ENCODE peak calls at places on chromosomes 5 and 9, in four cellular contexts. G is heart right ventricle, I is AG08396, Y is progenitor cell of endocrine pancreas. E is an unnamed sample.

GRCh38 chr5:103505581-103506305 is 56.8 kb downstream of the NUDT12 start:
- DNase-seq in G (no peak), I (peak), Y (no peak), E (no peak)

GRCh38 chr5:92222449-92222848 is 839.3 kb upstream of the ARRDC3 start:
- DNase-seq in G (no peak), I (peak), Y (no peak), E (no peak)

GRCh38 chr9:37348917-37349316 is 73.6 kb upstream of the GRHPR start:
- DNase-seq in G (no peak), I (no peak), Y (no peak), E (no peak)

GRCh38 chr9:113360242-113360842 is 11.0 kb downstream of the BSPRY start:
- DNase-seq in G (no peak), I (no peak), Y (no peak), E (peak)

GRCh38 chr9:126631254-126631653 is 17.5 kb downstream of the LMX1B start:
- DNase-seq in G (no peak), I (no peak), Y (no peak), E (peak)

GRCh38 chr9:71767421-71768321 is 642 bp downstream of the CEMIP2 start:
- DNase-seq in G (peak), I (peak), Y (no peak), E (no peak)

GRCh38 chr5:137888875-137889759 is at the start of gene PKD2L2:
- DNase-seq in G (peak), I (peak), Y (no peak), E (peak)

GRCh38 chr5:179489015-179489414 is 61.3 kb upstream of the RUFY1 start:
- DNase-seq in G (no peak), I (no peak), Y (no peak), E (no peak)

GRCh38 chr9:70049236-70049635 is 5.6 kb downstream of the MAMDC2 start:
- DNase-seq in G (peak), I (peak), Y (no peak), E (peak)

GRCh38 chr5:43702815-43703214 is 99.8 kb downstream of the NNT start:
- DNase-seq in G (no peak), I (no peak), Y (no peak), E (no peak)

GRCh38 chr5:44546283-44546682 is 157.1 kb upstream of the FGF10 start:
- DNase-seq in G (no peak), I (peak), Y (no peak), E (no peak)

GRCh38 chr5:118620201-118620600 is 368.1 kb downstream of the DTWD2 start:
- DNase-seq in G (no peak), I (no peak), Y (no peak), E (no peak)

GRCh38 chr9:86783884-86784283 is 163.4 kb downstream of the GAS1 start:
- DNase-seq in G (no peak), I (no peak), Y (no peak), E (no peak)

GRCh38 chr5:167951121-167951520 is 340.3 kb upstream of the WWC1 start:
- DNase-seq in G (no peak), I (no peak), Y (no peak), E (no peak)

GRCh38 chr5:1461396-1461795 is 16.2 kb upstream of the SLC6A3 start:
- DNase-seq in G (no peak), I (no peak), Y (no peak), E (peak)

GRCh38 chr5:122333564-122333963 is 21.5 kb downstream of the SNCAIP start:
- DNase-seq in G (no peak), I (no peak), Y (no peak), E (no peak)

GRCh38 chr9:88990721-88991065 is 575 bp upstream of the S1PR3 start:
- DNase-seq in G (no peak), I (no peak), Y (peak), E (no peak)

GRCh38 chr5:56900395-56900794 is 9.0 kb upstream of the SETD9 start:
- DNase-seq in G (no peak), I (peak), Y (no peak), E (no peak)

GRCh38 chr9:82532504-82532903 is 530.4 kb downstream of the RASEF start:
- DNase-seq in G (no peak), I (peak), Y (no peak), E (no peak)

GRCh38 chr9:90420714-90421513 is 221.7 kb downstream of the DIRAS2 start:
- DNase-seq in G (no peak), I (no peak), Y (no peak), E (no peak)

GRCh38 chr5:84115727-84116126 is 269.0 kb downstream of the EDIL3 start:
- DNase-seq in G (no peak), I (no peak), Y (no peak), E (no peak)

GRCh38 chr5:173902743-173903142 is 14.6 kb downstream of the CPEB4 start:
- DNase-seq in G (no peak), I (no peak), Y (no peak), E (no peak)

GRCh38 chr5:150284311-150284710 is 5.3 kb downstream of the CAMK2A start:
- DNase-seq in G (no peak), I (no peak), Y (no peak), E (no peak)

GRCh38 chr5:17218353-17219005 is 1.0 kb downstream of the BASP1 start:
- DNase-seq in G (peak), I (peak), Y (peak), E (no peak)

GRCh38 chr5:112123060-112123459 is 296.0 kb downstream of the EPB41L4A start:
- DNase-seq in G (no peak), I (no peak), Y (no peak), E (no peak)

GRCh38 chr5:159855476-159856157 is 60.7 kb upstream of the ADRA1B start:
- DNase-seq in G (peak), I (peak), Y (no peak), E (no peak)

GRCh38 chr9:112894031-112894430 is 3.4 kb upstream of the SLC46A2 start:
- DNase-seq in G (no peak), I (no peak), Y (no peak), E (no peak)

GRCh38 chr5:128060644-128061388 is 22.8 kb upstream of the SLC12A2 start:
- DNase-seq in G (no peak), I (no peak), Y (no peak), E (no peak)

GRCh38 chr9:33452828-33453271 is 5.5 kb upstream of the AQP3 start:
- DNase-seq in G (peak), I (peak), Y (peak), E (no peak)

GRCh38 chr5:24208540-24209141 is 436.1 kb downstream of the CDH10 start:
- DNase-seq in G (no peak), I (no peak), Y (no peak), E (no peak)

GRCh38 chr5:42813533-42813932 is 1.8 kb upstream of the SELENOP start:
- DNase-seq in G (no peak), I (no peak), Y (no peak), E (no peak)

GRCh38 chr5:10538789-10539684 is 24.8 kb upstream of the ANKRD33B start:
- DNase-seq in G (no peak), I (no peak), Y (no peak), E (no peak)

GRCh38 chr5:92605591-92605990 is 975.4 kb downstream of the NR2F1-AS1 start:
- DNase-seq in G (no peak), I (no peak), Y (no peak), E (no peak)

GRCh38 chr5:160064441-160064840 is 54.8 kb downstream of the PWWP2A start:
- DNase-seq in G (peak), I (no peak), Y (no peak), E (no peak)

GRCh38 chr5:180339583-180340183 is 13.5 kb downstream of the GFPT2 start:
- DNase-seq in G (no peak), I (no peak), Y (no peak), E (no peak)

GRCh38 chr9:23683021-23683431 is 143.0 kb downstream of the ELAVL2 start:
- DNase-seq in G (no peak), I (no peak), Y (no peak), E (no peak)

GRCh38 chr9:131530546-131530929 is 525 bp downstream of the UCK1 start:
- DNase-seq in G (peak), I (peak), Y (peak), E (no peak)

GRCh38 chr5:96657068-96657467 is 5.1 kb upstream of the CAST start:
- DNase-seq in G (no peak), I (peak), Y (no peak), E (no peak)